ENCODE peak calls at places on chromosomes 6 and 20, in eight cellular contexts. F is effector CD4-positive, alpha-beta T cell; R is activated T-helper 1 cell treated with anti-CD3 and anti-CD28 coated beads, Interleukin-2, amount 50 U/mL, for 16 hours; N is adipocyte; Y is cardiac muscle cell; U is GM20000; S is ovary; Z is HEK293T. A is an unnamed sample.
A peak's percentile ranks its signal among the peaks of the same experiment; 100 is the strongest.

GRCh38 chr6:2240961-2241360 is 4.4 kb downstream of the GMDS start:
- DNase-seq in Z (no peak), N (no peak), U (no peak), R (no peak), Y (no peak), F (no peak), S (no peak), A (no peak)

GRCh38 chr20:59253325-59253724 is 47.1 kb upstream of the EDN3 start:
- DNase-seq in U (no peak), R (no peak), S (no peak), Z (no peak), N (no peak), F (no peak), Y (no peak), A (no peak)

GRCh38 chr6:157989541-157990289 is 8.1 kb downstream of the SYNJ2 start:
- DNase-seq in R (no peak), Y (peak; percentile 46), N (peak; percentile 82), S (peak; percentile 77), U (no peak), F (no peak), Z (no peak), A (no peak)

GRCh38 chr20:64038579-64039292 is 2.8 kb downstream of the C20orf204 start:
- DNase-seq in U (peak; percentile 94), F (peak; percentile 68), R (peak; percentile 60), Y (peak; percentile 68), S (peak; percentile 67), Z (peak; percentile 88), N (peak; percentile 79), A (peak; percentile 50)

GRCh38 chr20:40750541-40750940 is 61.5 kb upstream of the MAFB start:
- DNase-seq in U (no peak), S (no peak), R (no peak), Z (no peak), Y (no peak), F (no peak), N (no peak), A (no peak)

GRCh38 chr6:138289739-138290138 is 71.4 kb upstream of the PBOV1 start:
- DNase-seq in Z (peak; percentile 53), N (no peak), F (no peak), S (no peak), U (peak; percentile 51), Y (no peak), R (no peak), A (no peak)

GRCh38 chr6:134049176-134049575 is 3.2 kb downstream of the SLC2A12 start:
- DNase-seq in Y (no peak), S (no peak), U (no peak), Z (no peak), F (no peak), R (no peak), N (no peak), A (no peak)

GRCh38 chr20:36760647-36761046 is 12.9 kb downstream of the DSN1 start:
- DNase-seq in Y (no peak), S (no peak), Z (no peak), N (no peak), U (no peak), R (no peak), F (no peak), A (no peak)

GRCh38 chr6:116667620-116668019 is 946 bp downstream of the ZUP1 start:
- DNase-seq in S (no peak), F (no peak), Y (no peak), Z (no peak), N (no peak), U (no peak), R (no peak), A (no peak)

GRCh38 chr6:131059486-131059885 is 3.6 kb downstream of the EPB41L2 start:
- DNase-seq in S (no peak), Z (no peak), U (no peak), F (no peak), Y (peak; percentile 42), N (peak; percentile 65), R (no peak), A (peak; percentile 69)

GRCh38 chr6:39137235-39137634 is 22.2 kb upstream of the SAYSD1 start:
- DNase-seq in S (no peak), Z (peak; percentile 26), U (no peak), R (no peak), F (peak; percentile 14), Y (peak; percentile 57), N (peak; percentile 51), A (peak; percentile 9)

GRCh38 chr20:38970302-38970701 is 8.2 kb downstream of the DHX35 start:
- DNase-seq in R (no peak), Z (no peak), N (peak; percentile 47), Y (peak; percentile 13), F (no peak), U (no peak), S (no peak), A (peak; percentile 81)

GRCh38 chr20:48468571-48468970 is 359.2 kb downstream of the PREX1 start:
- DNase-seq in U (no peak), Y (no peak), F (no peak), S (no peak), Z (no peak), R (no peak), N (no peak), A (no peak)

GRCh38 chr6:109260126-109260525 is 122.1 kb downstream of the CD164 start:
- DNase-seq in R (no peak), S (no peak), F (no peak), N (peak; percentile 40), U (no peak), Z (no peak), Y (peak; percentile 21), A (peak; percentile 60)

A was measured in AG10803.